ENCODE peak calls at places on chromosomes 3 and 15, in four cellular contexts. A is stimulated activated CD8-positive, alpha-beta memory T cell treated with anti-CD3 and anti-CD28 coated beads, Interleukin-2, amount 100 ng/mL, for 48 hours; C is activated T-cell treated with anti-CD3 and anti-CD28 coated beads for 48 hours; S is activated effector memory CD4-positive, alpha-beta T cell treated with Interleukin-2 at 50 U/mL for 16 hours. O is an unnamed sample.

GRCh38 chr3:11498646-11499045 is 145.1 kb downstream of the VGLL4 start:
- DNase-seq in C (no peak), A (no peak), S (no peak), O (no peak)

GRCh38 chr3:143421556-143421955 is 302.0 kb downstream of the CHST2 start:
- DNase-seq in C (no peak), S (no peak), A (no peak), O (no peak)

GRCh38 chr15:34314491-34314890 is 23.1 kb downstream of the SLC12A6 start:
- DNase-seq in A (no peak), S (no peak), C (no peak), O (no peak)

GRCh38 chr15:29034151-29034550 is 148.4 kb downstream of the APBA2 start:
- DNase-seq in A (no peak), C (no peak), S (no peak), O (no peak)

GRCh38 chr15:37059051-37059450 is 41.3 kb downstream of the MEIS2 start:
- DNase-seq in C (no peak), A (no peak), S (no peak), O (no peak)

GRCh38 chr15:38861108-38861507 is 296.5 kb upstream of the RASGRP1 start:
- DNase-seq in A (no peak), S (no peak), C (no peak), O (no peak)

GRCh38 chr3:79497447-79498111 is 270.2 kb downstream of the ROBO1 start:
- DNase-seq in S (no peak), C (no peak), A (no peak), O (no peak)

GRCh38 chr15:51866751-51867150 is 37.3 kb downstream of the TMOD3 start:
- DNase-seq in S (no peak), C (no peak), A (no peak), O (no peak)

GRCh38 chr15:45499426-45499825 is 23.1 kb downstream of the SLC30A4 start:
- DNase-seq in A (no peak), S (no peak), C (no peak), O (no peak)

GRCh38 chr3:38609386-38610111 is 39.9 kb downstream of the SCN5A start:
- DNase-seq in C (no peak), S (no peak), A (no peak), O (no peak)

GRCh38 chr15:85408270-85408746 is 27.9 kb downstream of the AKAP13 start:
- DNase-seq in C (peak; percentile 15), S (no peak), A (no peak), O (no peak)

GRCh38 chr3:14248849-14249523 is 70.4 kb downstream of the LSM3 start:
- DNase-seq in S (no peak), C (no peak), A (no peak), O (no peak)

GRCh38 chr15:74317820-74318375 is 49.5 kb downstream of the CYP11A1 start:
- DNase-seq in A (no peak), S (no peak), C (no peak), O (no peak)

GRCh38 chr3:170290194-170290593 is 67.3 kb upstream of the SKIL start:
- DNase-seq in A (no peak), C (no peak), S (no peak), O (no peak)